ENCODE peak calls at places on chromosomes 2 and 18, in ten cellular contexts. W is spleen, D is IMR-90, U is endothelial cell of umbilical vein, K is transverse colon, Q is A549, B is esophagus squamous epithelium, P is stomach, N is right lobe of liver, T is adrenal gland. C is an unnamed sample.

GRCh38 chr2:183164111-183165015 is 40.1 kb downstream of the NUP35 start:
- DNase-seq in Q (no peak), N (no peak), P (no peak), U (no peak), T (no peak), D (no peak), K (no peak), B (no peak), W (no peak), C (no peak)

GRCh38 chr2:183927367-183928355 is 670.7 kb upstream of the ZNF804A start:
- DNase-seq in B (no peak), P (no peak), K (no peak), W (no peak), D (peak; percentile 12), N (no peak), U (no peak), T (no peak), Q (no peak), C (no peak)

GRCh38 chr2:229910147-229910831 is 11.5 kb downstream of the TRIP12 start:
- DNase-seq in D (no peak), P (no peak), N (no peak), K (no peak), Q (no peak), B (no peak), T (no peak), W (no peak), U (no peak), C (no peak)

GRCh38 chr2:100365434-100365833 is 43.1 kb upstream of the LONRF2 start:
- DNase-seq in T (peak; percentile 67), W (no peak), Q (peak; percentile 62), U (no peak), N (no peak), K (no peak), D (peak; percentile 93), B (peak; percentile 7), P (peak; percentile 44), C (no peak)

GRCh38 chr2:120919216-120919615 is 183.5 kb downstream of the GLI2 start:
- DNase-seq in T (no peak), K (no peak), W (no peak), U (no peak), P (no peak), Q (no peak), B (no peak), N (no peak), D (no peak), C (no peak)

GRCh38 chr2:146634256-146635068 is 1210.4 kb upstream of the ACVR2A start:
- DNase-seq in P (no peak), K (no peak), D (peak; percentile 81), W (no peak), T (no peak), B (no peak), U (no peak), Q (peak; percentile 75), N (no peak), C (no peak)

GRCh38 chr18:73462092-73462491 is 594.3 kb upstream of the NETO1 start:
- DNase-seq in N (peak; percentile 45), T (no peak), P (no peak), B (no peak), K (no peak), U (no peak), W (no peak), D (peak; percentile 92), Q (no peak), C (no peak)

GRCh38 chr2:12932192-12932591 is 215.5 kb downstream of the TRIB2 start:
- DNase-seq in T (peak; percentile 64), N (no peak), U (no peak), K (no peak), B (no peak), W (no peak), P (no peak), D (no peak), Q (no peak), C (no peak)

GRCh38 chr2:56082665-56083064 is 101.1 kb upstream of the CCDC85A start:
- DNase-seq in U (no peak), K (no peak), W (no peak), Q (no peak), D (no peak), T (no peak), N (no peak), P (no peak), B (no peak), C (no peak)

GRCh38 chr18:5167827-5168226 is 29.2 kb downstream of the AKAIN1 start:
- DNase-seq in W (no peak), P (no peak), N (no peak), D (no peak), T (no peak), Q (no peak), U (no peak), B (no peak), K (no peak), C (no peak)

GRCh38 chr18:51009071-51009470 is 20.9 kb upstream of the SMAD4 start:
- DNase-seq in B (no peak), U (no peak), N (no peak), T (no peak), Q (no peak), K (no peak), W (no peak), P (no peak), D (peak; percentile 21), C (peak; percentile 59)

GRCh38 chr2:64141711-64142405 is 2.4 kb downstream of the PELI1 start:
- DNase-seq in P (no peak), T (no peak), W (no peak), D (peak; percentile 28), K (no peak), B (no peak), N (no peak), U (peak; percentile 70), Q (no peak), C (no peak)

GRCh38 chr2:41775381-41776025 is 272.3 kb upstream of the PKDCC start:
- DNase-seq in W (no peak), K (no peak), P (no peak), U (no peak), B (no peak), D (no peak), Q (no peak), T (no peak), N (no peak), C (no peak)

GRCh38 chr2:225006730-225007129 is 35.5 kb downstream of the DOCK10 start:
- DNase-seq in Q (no peak), U (no peak), N (no peak), D (no peak), P (no peak), K (no peak), B (no peak), T (no peak), W (no peak), C (no peak)

DNA sequence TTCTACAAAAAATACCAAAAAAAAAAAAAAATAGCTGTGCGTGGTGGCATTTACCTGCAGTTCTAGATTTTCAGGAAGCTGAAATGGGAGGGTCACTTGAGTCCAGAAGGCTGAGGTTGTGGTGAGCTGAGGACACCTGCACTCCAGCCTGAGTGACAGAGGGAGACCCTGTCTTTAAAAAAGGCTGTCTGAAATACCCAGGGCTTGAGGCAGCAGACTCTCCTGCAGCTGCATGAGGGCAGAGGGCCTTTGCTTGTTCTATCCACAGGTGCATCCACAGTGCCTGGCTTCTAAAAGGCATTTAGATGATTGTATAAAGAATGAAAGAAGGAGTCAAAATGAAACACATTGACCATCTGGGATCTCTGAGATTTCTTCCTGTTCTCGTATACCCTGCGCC is 152.8 kb downstream of the MGAT5 start:
- DNase-seq in T (no peak), Q (no peak), B (no peak), N (no peak), K (no peak), P (no peak), W (no peak), D (no peak), U (no peak), C (no peak)
- H3K4me1 ChIP-seq in T (peaks cover 46% of the 10 kb centered on the region), Q (peaks cover 11% of the 10 kb centered on the region), B (peaks cover 81% of the 10 kb centered on the region), N (peaks cover 18% of the 10 kb centered on the region), K (peaks cover 7% of the 10 kb centered on the region), P (peaks cover 4% of the 10 kb centered on the region), W (peaks cover 59% of the 10 kb centered on the region), D (peaks cover 44% of the 10 kb centered on the region), U (peaks cover 59% of the 10 kb centered on the region), C (peaks cover 16% of the 10 kb centered on the region)

DNA sequence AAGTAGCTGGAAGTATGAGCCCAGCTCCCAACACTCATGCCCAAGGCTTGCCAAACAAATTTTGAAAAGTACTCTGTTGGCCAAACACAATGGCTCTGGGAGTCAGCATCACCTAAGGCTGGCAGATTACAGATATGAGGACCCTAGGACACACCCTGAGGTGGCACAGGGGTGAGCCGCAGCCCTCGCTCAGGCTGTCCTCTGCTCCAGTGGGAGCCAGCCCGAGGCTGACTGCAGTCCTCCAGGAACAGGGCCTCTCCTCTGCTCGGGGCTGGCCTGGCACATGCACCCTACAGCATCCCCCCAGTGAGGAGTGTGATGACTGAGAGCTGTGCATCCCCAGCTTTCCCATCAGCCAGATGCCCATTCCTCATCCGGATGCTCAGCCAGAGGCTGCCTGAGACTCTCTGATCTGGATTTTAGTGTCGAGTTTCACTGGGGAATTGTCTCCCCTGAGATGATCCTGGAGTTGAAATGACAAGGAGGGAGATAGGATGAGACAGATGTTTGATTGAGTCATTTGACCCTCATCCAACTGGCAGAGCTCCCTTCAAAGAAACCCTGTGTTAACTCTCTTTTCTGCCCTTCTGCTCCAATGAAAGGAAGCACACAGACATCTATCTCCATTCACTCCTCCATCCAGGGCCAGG is 269.3 kb upstream of the NCKAP5 start:
- DNase-seq in D (peak; percentile 91), K (no peak), W (no peak), N (no peak), Q (no peak), B (no peak), P (no peak), T (no peak), U (no peak), C (no peak)
- H3K27ac ChIP-seq in D (peak overlapping the region; percentile 52), K (no peak overlapping the region), W (no peak overlapping the region), N (no peak overlapping the region), Q (peak overlapping the region; percentile 34), B (no peak overlapping the region), P (no peak overlapping the region), T (no peak overlapping the region), U (no peak overlapping the region), C (no peak overlapping the region)

GRCh38 chr2:238426568-238427434 is at the start of gene ASB1:
- DNase-seq in U (peak; percentile 66), B (peak; percentile 28), P (peak; percentile 71), K (peak; percentile 75), T (peak; percentile 73), D (peak; percentile 85), N (peak; percentile 74), W (peak; percentile 96), Q (peak; percentile 76), C (peak; percentile 69)
- TF ChIP-seq POLR2A in U (peak; percentile 69), B (no peak), P (no peak), K (peak; percentile 59), T (no peak), D (peak; percentile 88), N (peak; percentile 81), W (peak; percentile 18), Q (peak; percentile 46), C (peak; percentile 54)

DNA sequence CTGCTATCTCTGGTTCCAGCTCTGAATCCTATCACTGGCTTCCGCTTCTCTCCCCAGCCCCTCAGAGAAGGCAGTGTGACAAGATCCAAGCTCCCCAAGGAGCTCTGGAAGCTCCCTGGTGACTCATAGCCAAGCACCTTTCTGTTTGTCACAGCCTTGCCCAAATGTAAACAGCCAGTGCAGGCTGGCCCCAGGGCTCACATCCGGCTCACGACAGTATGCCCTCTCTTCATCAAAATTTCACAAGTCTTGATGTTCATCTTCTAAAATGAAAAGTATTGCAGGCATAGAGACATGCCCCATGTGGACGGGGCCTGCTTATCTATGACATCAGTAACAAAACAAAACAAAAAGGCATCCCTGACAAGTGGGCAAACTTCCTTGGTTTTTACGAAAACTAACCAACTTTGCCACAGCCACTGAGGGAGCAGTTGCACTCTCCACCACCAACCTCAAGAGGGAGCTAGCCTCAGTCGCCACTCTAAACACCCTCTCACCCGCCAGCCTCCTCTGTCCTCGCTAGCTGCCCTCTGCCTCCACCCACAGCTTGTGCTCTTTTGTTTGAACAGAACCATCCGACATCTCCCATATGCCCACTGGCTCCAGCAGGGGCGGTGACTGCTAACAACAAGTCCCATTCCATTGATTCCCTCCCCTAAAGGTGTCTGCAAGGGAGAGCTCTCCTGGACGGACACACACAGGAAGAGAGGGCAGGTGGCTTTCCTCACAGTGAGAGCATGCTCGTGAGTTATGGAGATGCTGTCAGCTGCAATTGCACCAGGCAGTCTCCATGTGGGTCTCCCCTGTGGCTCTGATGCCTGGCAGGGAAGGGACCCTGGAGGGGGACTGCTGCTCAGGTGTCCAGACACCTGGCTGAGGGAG is 71.0 kb upstream of the DAPL1 start:
- DNase-seq in T (no peak), D (no peak), N (no peak), W (no peak), Q (peak; percentile 84), B (no peak), K (no peak), P (peak; percentile 45), U (no peak), C (no peak)
- H3K4me1 ChIP-seq in T (no peaks in the 10 kb centered on the region), D (peaks cover 2% of the 10 kb centered on the region), N (no peaks in the 10 kb centered on the region), W (no peaks in the 10 kb centered on the region), Q (peaks cover 32% of the 10 kb centered on the region), B (peaks cover 65% of the 10 kb centered on the region), K (no peaks in the 10 kb centered on the region), P (peaks cover 18% of the 10 kb centered on the region), U (no peaks in the 10 kb centered on the region), C (peaks cover 29% of the 10 kb centered on the region)